ENCODE peak calls at places on chromosomes 3 and 15, in four cellular contexts. D is AG10803; B is fibroblast of villous mesenchyme; T is activated CD8-positive, alpha-beta T cell treated with anti-CD3 and anti-CD28 coated beads for 36 hours. H is an unnamed sample.

GRCh38 chr15:34886134-34886533 is 83.4 kb downstream of the AQR start:
- DNase-seq in D (peak; percentile 13), B (no peak), T (no peak), H (peak; percentile 13)

GRCh38 chr3:128281461-128282367 is 128.4 kb downstream of the EEFSEC start:
- DNase-seq in D (no peak), B (peak; percentile 17), T (no peak), H (no peak)

GRCh38 chr15:80710635-80711553 is 15.8 kb downstream of the ABHD17C start:
- DNase-seq in D (no peak), B (no peak), T (peak; percentile 82), H (no peak)

GRCh38 chr15:75460646-75461045 is 9.2 kb upstream of the SIN3A start:
- DNase-seq in D (no peak), B (no peak), T (no peak), H (no peak)

GRCh38 chr3:151770941-151771340 is 37.2 kb downstream of the AADACL2 start:
- DNase-seq in D (peak; percentile 55), B (no peak), T (no peak), H (peak; percentile 79)

GRCh38 chr3:157204431-157204830 is 44.5 kb upstream of the CCNL1 start:
- DNase-seq in D (peak; percentile 74), B (peak; percentile 71), T (no peak), H (peak; percentile 81)

GRCh38 chr3:71629289-71630252 is 46.0 kb upstream of the FOXP1 start:
- DNase-seq in D (peak; percentile 78), B (peak; percentile 73), T (no peak), H (no peak)

GRCh38 chr15:58553365-58553918 is 121.7 kb downstream of the LIPC start:
- DNase-seq in D (no peak), B (no peak), T (no peak), H (no peak)

GRCh38 chr15:29822100-29822684 is at the start of gene TJP1:
- DNase-seq in D (peak; percentile 69), B (peak; percentile 77), T (no peak), H (peak; percentile 74)

GRCh38 chr3:42682301-42683070 is 2.9 kb upstream of the KLHL40 start:
- DNase-seq in D (no peak), B (no peak), T (no peak), H (no peak)

GRCh38 chr3:177914224-177914623 is 622.0 kb upstream of the KCNMB2 start:
- DNase-seq in D (no peak), B (no peak), T (no peak), H (no peak)

GRCh38 chr3:42347928-42348327 is 62.5 kb downstream of the LYZL4 start:
- DNase-seq in D (no peak), B (no peak), T (no peak), H (no peak)

GRCh38 chr15:59918994-59919951 is 84.8 kb upstream of the FOXB1 start:
- DNase-seq in D (peak; percentile 34), B (no peak), T (peak; percentile 76), H (peak; percentile 64)

GRCh38 chr15:96390986-96391385 is 60.5 kb downstream of the NR2F2 start:
- DNase-seq in D (no peak), B (no peak), T (no peak), H (no peak)

GRCh38 chr3:181844227-181844626 is 132.5 kb downstream of the SOX2 start:
- DNase-seq in D (no peak), B (no peak), T (no peak), H (no peak)

GRCh38 chr15:42800731-42801474 is 64.0 kb upstream of the CDAN1 start:
- DNase-seq in D (no peak), B (no peak), T (peak; percentile 15), H (no peak)

GRCh38 chr15:42798802-42799201 is 61.9 kb upstream of the CDAN1 start:
- DNase-seq in D (no peak), B (no peak), T (no peak), H (no peak)

GRCh38 chr15:42802168-42802567 is 65.2 kb upstream of the CDAN1 start:
- DNase-seq in D (no peak), B (no peak), T (no peak), H (no peak)

GRCh38 chr15:42796955-42797779 is 60.2 kb upstream of the CDAN1 start:
- DNase-seq in D (peak; percentile 12), B (no peak), T (no peak), H (peak; percentile 31)
- TF ChIP-seq CTCF in D (peak; percentile 18), B (no peak), T (no peak), H (peak; percentile 7)

GRCh38 chr3:169137076-169137475 is 526.4 kb downstream of the MECOM start:
- DNase-seq in D (no peak), B (no peak), T (no peak), H (no peak)

GRCh38 chr3:169131695-169132464 is 531.6 kb downstream of the MECOM start:
- DNase-seq in D (no peak), B (no peak), T (no peak), H (no peak)

GRCh38 chr3:169137943-169138342 is 525.6 kb downstream of the MECOM start:
- DNase-seq in D (no peak), B (no peak), T (no peak), H (no peak)

GRCh38 chr3:169134194-169134593 is 529.3 kb downstream of the MECOM start:
- DNase-seq in D (no peak), B (no peak), T (no peak), H (no peak)

GRCh38 chr3:169133178-169134161 is 530.0 kb downstream of the MECOM start:
- DNase-seq in D (peak; percentile 32), B (peak; percentile 37), T (no peak), H (peak; percentile 83)
- TF ChIP-seq CTCF in D (peak; percentile 58), B (peak; percentile 52), T (no peak), H (peak; percentile 55)

GRCh38 chr3:87313641-87314040 is 37.3 kb upstream of the POU1F1 start:
- DNase-seq in D (no peak), B (no peak), T (no peak), H (no peak)
- TF ChIP-seq CTCF in D (no peak), B (no peak), T (no peak), H (no peak)

DNA sequence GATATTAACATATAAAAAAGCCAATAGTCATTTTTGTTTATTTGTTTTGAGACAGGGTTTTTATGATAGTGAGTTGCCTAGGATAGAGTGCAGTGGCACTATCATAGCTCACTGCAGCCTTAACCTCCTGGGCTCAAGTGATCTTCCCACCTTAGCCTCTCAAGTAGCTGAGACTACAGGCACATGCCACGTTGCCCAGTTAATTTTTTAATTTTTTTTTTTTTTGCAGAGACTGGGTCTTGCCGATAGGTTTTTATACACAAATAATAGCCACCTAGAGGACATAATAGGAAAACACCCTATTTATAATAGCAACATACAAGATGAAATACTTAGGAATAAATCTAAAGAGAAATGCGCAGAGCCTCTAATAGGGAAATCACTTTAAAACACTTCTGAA is 13.3 kb downstream of the EIF3J start:
- DNase-seq in D (peak; percentile 52), B (peak; percentile 41), T (no peak), H (peak; percentile 67)
- TF ChIP-seq CTCF in D (peak; percentile 50), B (peak; percentile 45), T (peak; percentile 61), H (peak; percentile 41)

GRCh38 chr3:136261826-136262225 is 11.7 kb downstream of the PCCB start:
- DNase-seq in D (no peak), B (no peak), T (no peak), H (no peak)
- TF ChIP-seq CTCF in D (no peak), B (no peak), T (no peak), H (no peak)

GRCh38 chr3:197802505-197803459 is 11.7 kb downstream of the LRCH3 start:
- DNase-seq in D (no peak), B (no peak), T (no peak), H (no peak)
- TF ChIP-seq CTCF in D (peak; percentile 24), B (peak; percentile 10), T (peak; percentile 32), H (peak; percentile 25)

H was measured in fibroblast of pulmonary artery.